ENCODE peak calls at places on chromosome 22, in nine cellular contexts. One of them, this sample, is unnamed.

GRCh38 chr22:21823740-21824438 is 43.6 kb downstream of the MAPK1 start:
- DNase-seq in A549: no peak
- DNase-seq in breast epithelium: no peak
- DNase-seq in body of pancreas: no peak
- DNase-seq in K562: peak; percentile 75
- DNase-seq in IMR-90: peak; percentile 63
- DNase-seq in Peyer's patch: no peak
- DNase-seq in spleen: no peak
- DNase-seq in H1: no peak
- DNase-seq in this sample: peak; percentile 34

GRCh38 chr22:32558681-32559355 is 84.2 kb downstream of the FBXO7 start:
- DNase-seq in IMR-90: peak; percentile 79
- DNase-seq in body of pancreas: peak; percentile 13
- DNase-seq in H1: no peak
- DNase-seq in spleen: no peak
- DNase-seq in Peyer's patch: peak; percentile 91
- DNase-seq in breast epithelium: peak; percentile 89
- DNase-seq in A549: peak; percentile 51
- DNase-seq in K562: no peak
- DNase-seq in this sample: peak; percentile 68

GRCh38 chr22:20239063-20239950 is 28.8 kb downstream of the RTN4R start:
- DNase-seq in H1: no peak
- DNase-seq in spleen: peak; percentile 86
- DNase-seq in A549: no peak
- DNase-seq in IMR-90: peak; percentile 17
- DNase-seq in breast epithelium: no peak
- DNase-seq in K562: peak; percentile 77
- DNase-seq in body of pancreas: no peak
- DNase-seq in Peyer's patch: peak; percentile 55
- DNase-seq in this sample: no peak

GRCh38 chr22:47190276-47190956 is 428.0 kb downstream of the TBC1D22A start:
- DNase-seq in H1: no peak
- DNase-seq in spleen: peak; percentile 61
- DNase-seq in A549: no peak
- DNase-seq in K562: no peak
- DNase-seq in IMR-90: no peak
- DNase-seq in body of pancreas: no peak
- DNase-seq in Peyer's patch: peak; percentile 39
- DNase-seq in breast epithelium: peak; percentile 45
- DNase-seq in this sample: no peak

GRCh38 chr22:19292262-19293230 is 1.0 kb upstream of the CLTCL1 start:
- DNase-seq in spleen: peak; percentile 82
- DNase-seq in K562: peak; percentile 47
- DNase-seq in H1: no peak
- DNase-seq in A549: no peak
- DNase-seq in IMR-90: no peak
- DNase-seq in Peyer's patch: peak; percentile 48
- DNase-seq in body of pancreas: peak; percentile 47
- DNase-seq in breast epithelium: no peak
- DNase-seq in this sample: no peak

GRCh38 chr22:41197808-41198585 is 7.1 kb upstream of the L3MBTL2 start:
- DNase-seq in spleen: no peak
- DNase-seq in K562: peak; percentile 26
- DNase-seq in body of pancreas: peak; percentile 45
- DNase-seq in H1: no peak
- DNase-seq in A549: peak; percentile 47
- DNase-seq in IMR-90: no peak
- DNase-seq in breast epithelium: no peak
- DNase-seq in Peyer's patch: peak; percentile 65
- DNase-seq in this sample: peak; percentile 59

GRCh38 chr22:23720855-23721254 is 30.0 kb downstream of the RGL4 start:
- DNase-seq in A549: no peak
- DNase-seq in body of pancreas: no peak
- DNase-seq in K562: no peak
- DNase-seq in H1: no peak
- DNase-seq in breast epithelium: no peak
- DNase-seq in spleen: no peak
- DNase-seq in Peyer's patch: no peak
- DNase-seq in IMR-90: no peak
- DNase-seq in this sample: no peak

GRCh38 chr22:48361099-48361639 is 1466.5 kb downstream of the BRD1 start:
- DNase-seq in Peyer's patch: no peak
- DNase-seq in A549: no peak
- DNase-seq in body of pancreas: no peak
- DNase-seq in IMR-90: no peak
- DNase-seq in K562: no peak
- DNase-seq in breast epithelium: no peak
- DNase-seq in H1: no peak
- DNase-seq in spleen: no peak
- DNase-seq in this sample: no peak

GRCh38 chr22:44990328-44990727 is 19.5 kb downstream of the PHF21B start:
- DNase-seq in Peyer's patch: no peak
- DNase-seq in K562: no peak
- DNase-seq in spleen: no peak
- DNase-seq in breast epithelium: no peak
- DNase-seq in A549: no peak
- DNase-seq in IMR-90: no peak
- DNase-seq in body of pancreas: no peak
- DNase-seq in H1: no peak
- DNase-seq in this sample: no peak

GRCh38 chr22:22925146-22925794 is 37.7 kb downstream of the IGLL5 start:
- DNase-seq in body of pancreas: no peak
- DNase-seq in Peyer's patch: no peak
- DNase-seq in A549: no peak
- DNase-seq in breast epithelium: no peak
- DNase-seq in spleen: no peak
- DNase-seq in IMR-90: no peak
- DNase-seq in K562: peak; percentile 61
- DNase-seq in H1: no peak
- DNase-seq in this sample: no peak

GRCh38 chr22:44133161-44133560 is 47.6 kb upstream of the PARVG start:
- DNase-seq in spleen: no peak
- DNase-seq in K562: no peak
- DNase-seq in H1: no peak
- DNase-seq in breast epithelium: no peak
- DNase-seq in A549: no peak
- DNase-seq in IMR-90: no peak
- DNase-seq in body of pancreas: no peak
- DNase-seq in Peyer's patch: no peak
- DNase-seq in this sample: no peak

GRCh38 chr22:23251445-23252093 is 71.3 kb downstream of the BCR start:
- DNase-seq in Peyer's patch: peak; percentile 83
- DNase-seq in spleen: no peak
- DNase-seq in body of pancreas: peak; percentile 54
- DNase-seq in A549: peak; percentile 6
- DNase-seq in IMR-90: peak; percentile 45
- DNase-seq in H1: no peak
- DNase-seq in K562: no peak
- DNase-seq in breast epithelium: no peak
- DNase-seq in this sample: no peak

GRCh38 chr22:46081036-46081830 is 69.1 kb upstream of the PPARA start:
- DNase-seq in Peyer's patch: peak; percentile 44
- DNase-seq in breast epithelium: peak; percentile 52
- DNase-seq in IMR-90: no peak
- DNase-seq in H1: no peak
- DNase-seq in A549: no peak
- DNase-seq in spleen: peak; percentile 70
- DNase-seq in body of pancreas: no peak
- DNase-seq in K562: no peak
- DNase-seq in this sample: no peak

GRCh38 chr22:20606041-20606783 is 98.8 kb downstream of the MED15 start:
- DNase-seq in IMR-90: peak; percentile 59
- DNase-seq in H1: peak; percentile 83
- DNase-seq in breast epithelium: peak; percentile 81
- DNase-seq in spleen: peak; percentile 88
- DNase-seq in Peyer's patch: peak; percentile 84
- DNase-seq in A549: peak; percentile 55
- DNase-seq in body of pancreas: peak; percentile 96
- DNase-seq in K562: peak; percentile 92
- DNase-seq in this sample: peak; percentile 71

GRCh38 chr22:23888615-23889401 is 5.4 kb upstream of the MIF start:
- DNase-seq in Peyer's patch: no peak
- DNase-seq in body of pancreas: no peak
- DNase-seq in H1: no peak
- DNase-seq in IMR-90: peak; percentile 39
- DNase-seq in breast epithelium: no peak
- DNase-seq in A549: peak; percentile 15
- DNase-seq in spleen: no peak
- DNase-seq in K562: peak; percentile 42
- DNase-seq in this sample: peak; percentile 17

DNA sequence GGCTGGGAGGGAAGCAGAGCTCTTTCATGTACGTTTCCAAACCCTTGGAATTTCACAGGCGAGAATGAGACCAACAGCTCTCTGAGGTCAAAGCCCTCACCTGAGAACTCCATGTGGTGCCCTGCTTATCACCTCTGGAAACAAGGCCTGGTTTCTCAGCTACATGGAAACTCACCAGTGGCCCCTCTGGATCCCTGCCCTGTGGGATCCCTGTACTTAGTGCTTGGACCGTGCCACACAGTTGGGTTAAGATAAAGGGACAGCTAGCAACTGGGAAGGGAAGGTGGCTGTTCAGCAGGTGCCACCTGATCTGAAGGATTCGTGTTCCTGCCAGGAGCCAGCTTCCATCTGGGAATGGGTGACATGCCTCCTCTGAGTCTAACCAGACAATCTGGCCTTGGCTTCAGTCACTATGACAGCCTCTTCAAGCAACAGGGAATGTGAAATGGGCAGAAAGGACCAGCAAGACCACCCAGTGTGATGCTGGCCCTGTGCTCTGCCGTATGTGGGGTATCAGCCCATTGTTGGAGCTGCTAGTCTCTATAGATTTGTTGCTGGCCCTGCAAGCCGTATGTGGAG is 54.3 kb upstream of the BID start:
- DNase-seq in K562: no peak
- DNase-seq in spleen: no peak
- DNase-seq in H1: no peak
- DNase-seq in body of pancreas: no peak
- DNase-seq in Peyer's patch: no peak
- DNase-seq in IMR-90: no peak
- DNase-seq in A549: no peak
- DNase-seq in breast epithelium: no peak
- DNase-seq in this sample: no peak
- TF ChIP-seq POLR2A in K562: no peak
- TF ChIP-seq POLR2A in spleen: no peak
- TF ChIP-seq POLR2A in H1: no peak
- TF ChIP-seq POLR2A in body of pancreas: no peak
- TF ChIP-seq POLR2A in Peyer's patch: no peak
- TF ChIP-seq POLR2A in IMR-90: no peak
- TF ChIP-seq POLR2A in A549: no peak
- TF ChIP-seq POLR2A in breast epithelium: no peak
- TF ChIP-seq POLR2A in this sample: no peak

GRCh38 chr22:35401863-35402262 is 1.9 kb downstream of the MCM5 start:
- DNase-seq in K562: no peak
- DNase-seq in Peyer's patch: no peak
- DNase-seq in breast epithelium: no peak
- DNase-seq in A549: no peak
- DNase-seq in H1: no peak
- DNase-seq in IMR-90: no peak
- DNase-seq in body of pancreas: no peak
- DNase-seq in spleen: no peak
- DNase-seq in this sample: peak; percentile 25
- TF ChIP-seq POLR2A in K562: no peak
- TF ChIP-seq POLR2A in Peyer's patch: no peak
- TF ChIP-seq POLR2A in breast epithelium: no peak
- TF ChIP-seq POLR2A in A549: no peak
- TF ChIP-seq POLR2A in H1: no peak
- TF ChIP-seq POLR2A in IMR-90: no peak
- TF ChIP-seq POLR2A in body of pancreas: no peak
- TF ChIP-seq POLR2A in spleen: no peak
- TF ChIP-seq POLR2A in this sample: no peak

DNA sequence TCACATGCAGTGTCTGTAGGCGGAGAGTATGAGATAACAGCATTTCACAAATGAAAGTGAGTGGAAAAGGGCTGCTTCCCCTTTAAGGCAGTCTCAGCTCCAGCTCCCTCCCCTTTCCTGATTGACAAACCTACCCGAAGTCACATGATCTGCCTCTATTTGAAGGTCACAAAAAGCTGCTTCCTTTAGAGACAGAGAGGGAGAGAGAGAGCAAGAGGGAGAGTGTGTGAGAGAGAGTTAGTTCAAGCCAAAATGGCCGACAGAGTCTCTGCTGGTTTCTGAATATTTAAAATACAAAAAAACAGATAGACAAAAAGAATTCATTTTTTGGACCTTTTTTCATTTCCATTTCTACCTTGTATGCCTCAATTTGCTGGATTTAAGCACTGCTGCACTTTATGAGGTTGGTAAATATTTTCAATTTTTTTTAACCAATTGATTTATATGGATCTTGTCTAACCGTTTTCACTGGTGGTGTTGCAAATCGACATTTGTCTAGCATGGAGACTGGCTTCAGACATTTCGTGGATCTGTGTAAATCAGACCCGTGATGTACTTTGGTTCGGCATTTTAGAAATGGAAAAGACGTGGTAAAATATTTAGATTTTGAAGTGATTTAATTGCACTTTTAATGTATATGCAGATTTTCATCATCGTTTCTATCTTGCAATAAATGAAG is at the start of gene TNRC6B:
- DNase-seq in breast epithelium: no peak
- DNase-seq in spleen: peak; percentile 76
- DNase-seq in K562: peak; percentile 75
- DNase-seq in IMR-90: peak; percentile 98
- DNase-seq in body of pancreas: peak; percentile 93
- DNase-seq in A549: peak; percentile 59
- DNase-seq in H1: peak; percentile 65
- DNase-seq in Peyer's patch: peak; percentile 91
- DNase-seq in this sample: peak; percentile 98
- TF ChIP-seq POLR2A in breast epithelium: peak; percentile 78
- TF ChIP-seq POLR2A in spleen: peak; percentile 99
- TF ChIP-seq POLR2A in K562: peak; percentile 95
- TF ChIP-seq POLR2A in IMR-90: peak; percentile 98
- TF ChIP-seq POLR2A in body of pancreas: peak; percentile 86
- TF ChIP-seq POLR2A in A549: peak; percentile 54
- TF ChIP-seq POLR2A in H1: peak; percentile 99
- TF ChIP-seq POLR2A in Peyer's patch: peak; percentile 99
- TF ChIP-seq POLR2A in this sample: peak; percentile 99

DNA sequence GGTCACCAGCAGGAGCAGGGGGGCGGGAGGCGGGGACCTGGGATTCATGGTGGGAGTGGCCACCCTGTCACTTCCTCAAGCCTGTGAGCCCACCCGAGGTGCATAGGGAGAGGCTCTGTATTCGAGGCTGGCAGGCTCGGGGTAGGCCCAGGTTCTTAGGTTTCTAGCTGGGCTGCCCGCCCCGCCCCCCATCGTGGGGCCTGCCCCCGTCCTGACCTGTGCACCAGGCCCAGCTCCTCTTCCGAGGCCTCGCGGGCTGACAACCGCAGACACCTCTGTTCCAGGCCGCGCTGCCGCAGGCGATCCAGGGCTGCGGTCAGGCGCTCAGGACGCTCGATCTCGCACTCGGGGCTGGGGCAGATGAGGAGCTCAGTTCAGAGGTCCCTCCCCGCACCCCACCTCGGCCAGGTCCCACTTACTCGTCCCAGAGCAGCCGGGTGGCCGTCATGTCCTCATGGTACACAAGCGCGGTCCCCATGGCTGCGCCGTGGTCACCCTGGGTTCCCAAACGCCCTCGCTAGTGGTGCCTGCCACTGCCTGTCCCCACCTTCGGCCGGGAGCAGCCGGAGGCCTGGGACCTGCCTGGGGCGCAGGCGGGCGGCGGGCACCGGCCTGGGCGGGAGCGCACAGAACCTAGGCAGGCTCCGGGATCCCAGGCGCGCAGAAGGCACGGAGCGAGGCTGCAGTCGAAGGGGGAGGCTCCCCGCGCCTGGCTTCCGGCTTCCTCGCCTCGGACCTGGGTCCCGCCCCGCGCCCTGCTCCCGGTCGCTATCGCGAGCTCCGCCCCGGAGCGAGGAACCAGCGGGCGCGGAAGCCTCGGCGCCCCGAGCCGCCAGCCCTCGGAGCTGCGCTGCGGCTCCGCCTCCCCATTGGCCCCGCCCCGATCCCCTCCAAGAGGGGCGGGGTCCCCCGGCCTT is at the start of gene HDAC10:
- DNase-seq in IMR-90: peak; percentile 74
- DNase-seq in spleen: peak; percentile 96
- DNase-seq in body of pancreas: peak; percentile 85
- DNase-seq in K562: peak; percentile 85
- DNase-seq in H1: peak; percentile 92
- DNase-seq in breast epithelium: peak; percentile 65
- DNase-seq in Peyer's patch: peak; percentile 93
- DNase-seq in A549: no peak
- DNase-seq in this sample: peak; percentile 83
- TF ChIP-seq POLR2A in IMR-90: no peak
- TF ChIP-seq POLR2A in spleen: peak; percentile 22
- TF ChIP-seq POLR2A in body of pancreas: peak; percentile 27
- TF ChIP-seq POLR2A in K562: peak; percentile 69
- TF ChIP-seq POLR2A in H1: peak; percentile 44
- TF ChIP-seq POLR2A in breast epithelium: no peak
- TF ChIP-seq POLR2A in Peyer's patch: peak; percentile 51
- TF ChIP-seq POLR2A in A549: no peak
- TF ChIP-seq POLR2A in this sample: peak; percentile 47

This sample was measured in erythroblast.